ENCODE peak calls at places on chromosome 1, in five cellular contexts. D is activated naive CD8-positive, alpha-beta T cell treated with anti-CD3 and anti-CD28 coated beads, Interleukin-2, amount 10 ng/mL, durations not matched to agents 7 days and 5 days; W is iPS DF 6.9; B is activated CD4-positive, alpha-beta T cell treated with anti-CD3 and anti-CD28 coated beads, Interleukin-2, amount 50 U/mL, for 1 hour; Q is COR-L47. G is an unnamed sample.
A peak's percentile ranks its signal among the peaks of the same experiment; 100 is the strongest.

GRCh38 chr1:57163332-57163731 is 197.5 kb upstream of the C8B start:
- DNase-seq in W (no peak), Q (no peak), D (no peak), B (no peak), G (no peak)

GRCh38 chr1:108503062-108503740 is 53.1 kb downstream of the NBPF6 start:
- DNase-seq in D (no peak), B (no peak), W (no peak), Q (no peak), G (no peak)

GRCh38 chr1:108830119-108831008 is 26.5 kb downstream of the AKNAD1 start:
- DNase-seq in Q (no peak), D (no peak), W (no peak), B (no peak), G (no peak)

GRCh38 chr1:227006397-227006796 is 66.3 kb downstream of the COQ8A start:
- DNase-seq in D (no peak), Q (no peak), W (no peak), B (no peak), G (no peak)

GRCh38 chr1:187409341-187409740 is 580.6 kb downstream of the PLA2G4A start:
- DNase-seq in B (no peak), Q (no peak), D (no peak), W (no peak), G (no peak)

GRCh38 chr1:6591644-6592043 is 11.0 kb downstream of the KLHL21 start:
- DNase-seq in Q (no peak), W (no peak), D (no peak), B (no peak), G (no peak)

GRCh38 chr1:10415211-10415930 is 14.9 kb upstream of the CENPS start:
- DNase-seq in B (no peak), W (no peak), Q (no peak), D (no peak), G (no peak)

GRCh38 chr1:88684482-88685238 is 587 bp downstream of the PKN2 start:
- DNase-seq in D (peak; percentile 76), Q (peak; percentile 65), B (peak; percentile 40), W (peak; percentile 39), G (no peak)

GRCh38 chr1:47323475-47324105 is 9.6 kb upstream of the STIL start:
- DNase-seq in B (no peak), W (no peak), D (no peak), Q (no peak), G (no peak)

GRCh38 chr1:183002267-183002666 is 21.0 kb upstream of the LAMC1 start:
- DNase-seq in W (no peak), D (no peak), B (no peak), Q (no peak), G (no peak)

GRCh38 chr1:162284206-162284955 is 92.3 kb downstream of the SPATA46 start:
- DNase-seq in B (no peak), W (no peak), D (no peak), Q (no peak), G (no peak)

GRCh38 chr1:30853350-30853749 is 55.2 kb downstream of the SDC3 start:
- DNase-seq in Q (no peak), D (no peak), B (no peak), W (no peak), G (no peak)